ENCODE peak calls at places on chromosomes 16 and 17, in eight cellular contexts. Y, Q, P, G, D, M, K and A are unnamed samples.

GRCh38 chr17:49545007-49545660 is 30.5 kb upstream of the NXPH3 start:
- DNase-seq in Y (no peak), Q (no peak), P (no peak), G (no peak), D (no peak), M (no peak), K (no peak), A (no peak)

GRCh38 chr17:49633250-49633649 is 44.6 kb downstream of the SPOP start:
- DNase-seq in Y (no peak), Q (no peak), P (no peak), G (no peak), D (no peak), M (no peak), K (no peak), A (no peak)

GRCh38 chr17:28521296-28522085 is 15.3 kb downstream of the FOXN1 start:
- DNase-seq in Y (no peak), Q (no peak), P (no peak), G (no peak), D (no peak), M (no peak), K (no peak), A (no peak)

GRCh38 chr17:75477493-75477862 is 21.0 kb downstream of the TMEM94 start:
- DNase-seq in Y (no peak), Q (no peak), P (no peak), G (no peak), D (no peak), M (no peak), K (no peak), A (no peak)

GRCh38 chr16:17666293-17666692 is 195.5 kb upstream of the XYLT1 start:
- DNase-seq in Y (no peak), Q (no peak), P (no peak), G (no peak), D (no peak), M (no peak), K (no peak), A (no peak)

GRCh38 chr17:7250655-7251329 is 742 bp downstream of the CTDNEP1 start:
- DNase-seq in Y (no peak), Q (peak; percentile 43), P (no peak), G (no peak), D (no peak), M (no peak), K (no peak), A (no peak)

GRCh38 chr17:77313831-77314230 is 173.1 kb downstream of the SEC14L1 start:
- DNase-seq in Y (no peak), Q (no peak), P (no peak), G (no peak), D (no peak), M (no peak), K (no peak), A (no peak)

GRCh38 chr17:66184392-66184791 is 7.5 kb downstream of the CEP112 start:
- DNase-seq in Y (no peak), Q (no peak), P (no peak), G (no peak), D (no peak), M (no peak), K (no peak), A (no peak)

GRCh38 chr16:88815901-88816589 is 4.3 kb upstream of the APRT start:
- DNase-seq in Y (peak; percentile 46), Q (peak; percentile 36), P (peak; percentile 69), G (no peak), D (no peak), M (peak; percentile 36), K (no peak), A (no peak)

GRCh38 chr16:97822-98221 is 19.8 kb downstream of the MPG start:
- DNase-seq in Y (no peak), Q (peak; percentile 51), P (no peak), G (no peak), D (peak; percentile 34), M (no peak), K (no peak), A (no peak)

GRCh38 chr16:424033-424622 is 1.3 kb upstream of the RAB11FIP3 start:
- DNase-seq in Y (peak; percentile 64), Q (peak; percentile 98), P (peak; percentile 46), G (no peak), D (peak; percentile 98), M (no peak), K (no peak), A (no peak)

GRCh38 chr17:64063088-64063487 is 42.7 kb upstream of the ICAM2 start:
- DNase-seq in Y (no peak), Q (no peak), P (no peak), G (peak; percentile 31), D (no peak), M (no peak), K (no peak), A (no peak)

GRCh38 chr17:66386789-66387351 is 84.5 kb downstream of the PRKCA start:
- DNase-seq in Y (peak; percentile 25), Q (no peak), P (no peak), G (no peak), D (no peak), M (no peak), K (no peak), A (no peak)

GRCh38 chr17:17849147-17849820 is 12.5 kb upstream of the SREBF1 start:
- DNase-seq in Y (no peak), Q (peak; percentile 76), P (peak; percentile 54), G (peak; percentile 55), D (peak; percentile 82), M (no peak), K (peak; percentile 81), A (no peak)

GRCh38 chr17:59165933-59166342 is 10.4 kb downstream of the PRR11 start:
- DNase-seq in Y (peak; percentile 62), Q (peak; percentile 75), P (peak; percentile 46), G (peak; percentile 57), D (peak; percentile 42), M (no peak), K (peak; percentile 17), A (peak; percentile 82)

DNA sequence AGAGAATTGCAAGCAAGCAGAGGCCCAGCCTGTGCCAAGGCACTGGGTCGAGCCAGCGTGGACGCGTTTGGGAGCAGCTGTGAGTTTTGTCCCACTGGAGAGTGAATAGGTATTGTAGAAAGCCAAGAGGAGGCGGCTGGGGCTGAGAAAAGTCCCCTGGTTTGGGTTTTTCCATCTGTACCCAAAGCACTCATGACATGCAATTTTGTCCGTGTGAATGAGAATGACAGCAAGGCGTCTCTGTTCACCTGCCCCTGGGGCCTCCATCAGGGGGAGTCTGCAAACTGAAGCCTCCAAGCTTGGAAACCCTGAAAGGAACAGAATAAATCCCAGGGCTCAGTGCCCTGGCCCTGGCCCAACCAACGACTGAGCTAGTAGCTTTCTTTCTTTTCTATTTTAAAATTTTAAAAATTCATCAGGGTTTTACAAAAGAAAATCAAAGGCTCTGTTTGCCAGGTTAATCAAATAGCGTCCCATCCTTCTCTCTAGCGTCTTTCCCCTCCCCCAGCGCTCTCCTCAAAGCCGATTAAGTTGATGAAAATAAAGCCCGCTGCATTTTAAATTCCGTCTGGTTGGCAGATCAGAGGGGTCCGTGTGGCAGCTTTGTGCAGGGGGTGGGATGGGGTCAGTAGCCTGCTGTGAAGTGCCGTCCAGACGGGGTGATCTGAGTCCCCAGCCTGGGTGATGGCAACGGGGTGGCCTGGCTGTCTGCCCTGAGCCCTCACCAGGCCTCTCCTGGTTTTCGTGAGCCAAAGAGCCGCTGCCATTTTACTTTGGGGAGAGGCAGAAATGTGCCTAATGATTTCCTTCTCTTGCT is 171.0 kb downstream of the KATNIP start:
- DNase-seq in Y (no peak), Q (peak; percentile 50), P (no peak), G (no peak), D (no peak), M (no peak), K (no peak), A (no peak)
- TF ChIP-seq CTCF in Y (no peak), Q (no peak), P (no peak), G (no peak), D (no peak), M (no peak), K (no peak), A (no peak)

DNA sequence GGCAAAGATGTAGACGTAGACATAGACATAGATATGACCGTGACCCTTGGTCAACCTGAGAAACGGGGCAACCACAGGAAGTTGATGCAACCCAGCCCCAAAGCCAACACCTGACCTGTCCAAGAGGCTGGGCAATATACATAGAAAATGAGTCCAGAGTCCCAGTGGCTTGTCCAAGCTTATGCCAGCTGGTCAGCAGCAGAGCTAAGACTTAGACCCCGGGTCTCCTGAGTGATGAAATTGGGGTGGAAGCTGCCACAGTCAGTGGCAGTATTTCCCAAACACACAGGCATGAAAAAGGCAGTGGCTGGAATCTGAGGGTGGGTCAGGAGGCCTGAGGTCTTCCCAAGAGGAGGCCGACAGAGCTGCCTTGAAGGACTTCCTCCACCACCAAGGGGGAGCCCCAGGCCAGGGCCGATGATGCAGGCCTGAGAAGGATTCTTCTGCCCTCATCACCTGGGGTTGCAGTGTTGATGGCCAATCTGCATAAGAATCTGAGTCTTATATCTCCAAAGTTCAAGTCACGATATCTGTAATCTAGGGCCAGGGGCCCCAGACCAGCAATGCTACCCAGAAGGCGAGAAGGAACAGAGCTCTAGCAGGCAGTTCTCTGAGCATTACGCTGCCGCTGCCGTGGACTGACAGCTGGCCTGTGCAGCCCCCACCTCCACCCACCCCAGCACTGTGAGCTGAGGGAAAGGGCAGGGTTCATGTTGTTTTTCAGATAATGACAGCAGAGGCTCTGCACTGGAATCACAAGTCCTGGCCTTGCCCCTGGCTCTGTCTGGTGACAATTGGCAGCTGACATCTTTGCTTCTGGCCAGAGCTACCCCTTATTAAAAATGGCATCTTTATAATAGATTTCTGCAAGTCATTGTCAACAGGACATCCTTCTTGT is 72.7 kb downstream of the GNAO1 start:
- DNase-seq in Y (no peak), Q (no peak), P (no peak), G (no peak), D (no peak), M (no peak), K (no peak), A (no peak)
- TF ChIP-seq CTCF in Y (no peak), Q (no peak), P (no peak), G (no peak), D (no peak), M (no peak), K (no peak), A (no peak)

DNA sequence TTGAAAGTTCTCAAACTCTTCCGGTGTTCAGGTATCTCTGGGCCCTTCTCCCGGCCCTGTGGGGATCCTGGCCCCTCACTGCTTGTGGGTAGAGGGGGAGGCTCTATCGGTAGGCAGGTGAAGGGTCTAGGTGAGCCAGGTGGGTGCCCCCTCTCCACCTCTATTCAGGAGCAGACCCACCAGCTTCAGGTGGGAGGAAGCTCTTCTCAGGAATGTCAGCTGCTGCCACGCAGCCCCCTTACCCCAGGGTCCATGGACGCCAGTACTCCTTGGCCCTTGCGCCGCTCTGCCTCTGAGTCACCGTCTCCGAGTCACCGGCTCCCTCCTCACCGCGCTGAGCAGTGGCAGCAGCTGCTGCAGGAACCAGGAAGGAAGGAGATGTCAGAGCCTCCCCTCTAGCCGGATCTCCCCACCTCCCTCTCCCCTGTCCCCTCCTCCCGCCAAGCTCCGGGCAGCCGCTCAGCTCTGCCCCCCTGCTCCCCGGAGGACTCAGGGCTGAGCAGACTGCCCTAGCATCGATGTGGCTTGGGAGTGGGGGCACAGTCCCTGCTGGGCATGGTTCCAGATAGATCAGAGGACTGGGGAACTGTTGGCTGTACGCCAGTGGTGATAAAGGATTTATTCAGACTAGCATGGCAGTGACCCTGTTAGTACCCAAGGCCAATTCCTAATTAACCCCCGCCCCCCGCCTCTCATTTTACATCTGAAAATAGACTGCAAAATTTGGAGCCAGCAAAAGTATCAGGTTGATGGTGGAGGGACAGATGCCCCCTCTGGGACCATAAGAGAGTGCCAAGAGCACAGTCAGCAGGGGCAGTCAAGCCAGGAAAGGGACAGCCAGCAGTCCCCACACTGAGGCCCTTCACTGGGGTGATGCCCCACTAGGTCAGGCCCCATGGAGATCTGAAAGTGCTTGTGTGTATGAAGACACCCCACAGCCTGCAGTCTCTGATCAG is at the start of gene OSBPL7:
- DNase-seq in Y (peak; percentile 79), Q (peak; percentile 91), P (peak; percentile 83), G (peak; percentile 38), D (peak; percentile 78), M (peak; percentile 39), K (peak; percentile 62), A (peak; percentile 90)
- TF ChIP-seq CTCF in Y (peak; percentile 58), Q (no peak), P (no peak), G (peak; percentile 35), D (no peak), M (no peak), K (no peak), A (peak; percentile 41)

GRCh38 chr16:3123986-3124886 is 10.6 kb upstream of the ZNF213 start:
- DNase-seq in Y (peak; percentile 92), Q (peak; percentile 97), P (peak; percentile 98), G (peak; percentile 72), D (peak; percentile 90), M (peak; percentile 91), K (peak; percentile 93), A (peak; percentile 98)
- TF ChIP-seq CTCF in Y (no peak), Q (peak; percentile 29), P (peak; percentile 34), G (peak; percentile 16), D (peak; percentile 27), M (peak; percentile 41), K (peak; percentile 41), A (peak; percentile 27)